ENCODE peak calls at places on chromosome 2, in four cellular contexts. One of them, this sample, is unnamed.

GRCh38 chr2:190999058-190999457 is 14.9 kb downstream of the STAT1 start:
- DNase-seq in GM12878: no peak
- DNase-seq in heart left ventricle: no peak
- DNase-seq in fibroblast of mammary gland: no peak
- DNase-seq in this sample: no peak

GRCh38 chr2:239225456-239225855 is 175.4 kb downstream of the HDAC4 start:
- DNase-seq in heart left ventricle: no peak
- DNase-seq in fibroblast of mammary gland: no peak
- DNase-seq in GM12878: no peak
- DNase-seq in this sample: no peak

GRCh38 chr2:230872151-230872967 is 7.6 kb downstream of the ITM2C start:
- DNase-seq in heart left ventricle: no peak
- DNase-seq in GM12878: no peak
- DNase-seq in fibroblast of mammary gland: no peak
- DNase-seq in this sample: no peak

GRCh38 chr2:28768952-28769351 is 17.3 kb downstream of the PPP1CB start:
- DNase-seq in fibroblast of mammary gland: no peak
- DNase-seq in heart left ventricle: no peak
- DNase-seq in GM12878: no peak
- DNase-seq in this sample: no peak

GRCh38 chr2:1022178-1022577 is 71.5 kb downstream of the SNTG2 start:
- DNase-seq in fibroblast of mammary gland: no peak
- DNase-seq in GM12878: no peak
- DNase-seq in heart left ventricle: no peak
- DNase-seq in this sample: no peak

GRCh38 chr2:196088209-196088608 is 19.6 kb upstream of the DNAH7 start:
- DNase-seq in heart left ventricle: no peak
- DNase-seq in fibroblast of mammary gland: peak
- DNase-seq in GM12878: no peak
- DNase-seq in this sample: peak

GRCh38 chr2:241870081-241870541 is 582 bp downstream of the RTP5 start:
- DNase-seq in GM12878: no peak
- DNase-seq in heart left ventricle: no peak
- DNase-seq in fibroblast of mammary gland: no peak
- DNase-seq in this sample: no peak

GRCh38 chr2:126907671-126908070 is 9.0 kb downstream of the TEX51 start:
- DNase-seq in fibroblast of mammary gland: no peak
- DNase-seq in GM12878: no peak
- DNase-seq in heart left ventricle: no peak
- DNase-seq in this sample: no peak

DNA sequence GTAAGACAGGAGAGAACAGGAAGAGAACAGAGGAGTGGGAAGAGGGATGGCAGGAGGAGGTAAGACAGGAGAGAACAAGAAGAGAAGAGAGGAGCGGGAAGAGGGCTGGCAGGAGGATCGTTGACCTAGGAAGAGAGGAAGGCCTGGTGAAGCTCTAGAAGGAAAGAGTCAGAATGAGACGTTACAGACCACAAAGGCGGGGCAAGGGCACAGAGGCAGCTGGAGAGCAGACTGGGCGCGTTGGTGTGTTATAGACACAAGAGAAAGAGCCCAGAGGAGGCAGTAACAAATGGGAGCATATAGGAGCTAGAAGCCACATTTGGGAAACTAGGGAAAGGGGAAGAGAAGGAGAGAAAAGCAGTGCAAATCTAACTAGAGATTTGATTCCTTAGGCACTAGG is 26.6 kb downstream of the PTRHD1 start:
- DNase-seq in GM12878: no peak
- DNase-seq in heart left ventricle: no peak
- DNase-seq in fibroblast of mammary gland: no peak
- DNase-seq in this sample: no peak
- H3K4me3 ChIP-seq in GM12878: no peak
- H3K4me3 ChIP-seq in heart left ventricle: no peak
- H3K4me3 ChIP-seq in fibroblast of mammary gland: no peak
- H3K4me3 ChIP-seq in this sample: no peak

GRCh38 chr2:64934530-64934929 is 54.7 kb upstream of the SLC1A4 start:
- DNase-seq in GM12878: no peak
- DNase-seq in fibroblast of mammary gland: no peak
- DNase-seq in heart left ventricle: no peak
- DNase-seq in this sample: no peak

GRCh38 chr2:64929329-64929728 is 59.9 kb upstream of the SLC1A4 start:
- DNase-seq in GM12878: no peak
- DNase-seq in heart left ventricle: no peak
- DNase-seq in fibroblast of mammary gland: no peak
- DNase-seq in this sample: no peak

GRCh38 chr2:64930159-64930558 is 59.0 kb upstream of the SLC1A4 start:
- DNase-seq in fibroblast of mammary gland: peak
- DNase-seq in GM12878: no peak
- DNase-seq in heart left ventricle: no peak
- DNase-seq in this sample: no peak

GRCh38 chr2:64932327-64933216 is 56.6 kb upstream of the SLC1A4 start:
- DNase-seq in GM12878: peak
- DNase-seq in fibroblast of mammary gland: no peak
- DNase-seq in heart left ventricle: no peak
- DNase-seq in this sample: no peak

GRCh38 chr2:64931536-64932326 is 57.5 kb upstream of the SLC1A4 start:
- DNase-seq in heart left ventricle: no peak
- DNase-seq in GM12878: no peak
- DNase-seq in fibroblast of mammary gland: no peak
- DNase-seq in this sample: no peak
- H3K4me3 ChIP-seq in heart left ventricle: no peak
- H3K4me3 ChIP-seq in GM12878: peak
- H3K4me3 ChIP-seq in fibroblast of mammary gland: no peak
- H3K4me3 ChIP-seq in this sample: no peak

GRCh38 chr2:11830708-11831301 is 84.4 kb downstream of the LPIN1 start:
- DNase-seq in heart left ventricle: peak
- DNase-seq in fibroblast of mammary gland: no peak
- DNase-seq in GM12878: no peak
- DNase-seq in this sample: no peak
- H3K4me3 ChIP-seq in heart left ventricle: peak
- H3K4me3 ChIP-seq in fibroblast of mammary gland: peak
- H3K4me3 ChIP-seq in GM12878: no peak
- H3K4me3 ChIP-seq in this sample: peak

GRCh38 chr2:36882532-36882931 is 83.8 kb downstream of the STRN start:
- DNase-seq in GM12878: no peak
- DNase-seq in heart left ventricle: no peak
- DNase-seq in fibroblast of mammary gland: no peak
- DNase-seq in this sample: no peak
- H3K4me3 ChIP-seq in GM12878: no peak
- H3K4me3 ChIP-seq in heart left ventricle: no peak
- H3K4me3 ChIP-seq in fibroblast of mammary gland: no peak
- H3K4me3 ChIP-seq in this sample: no peak

DNA sequence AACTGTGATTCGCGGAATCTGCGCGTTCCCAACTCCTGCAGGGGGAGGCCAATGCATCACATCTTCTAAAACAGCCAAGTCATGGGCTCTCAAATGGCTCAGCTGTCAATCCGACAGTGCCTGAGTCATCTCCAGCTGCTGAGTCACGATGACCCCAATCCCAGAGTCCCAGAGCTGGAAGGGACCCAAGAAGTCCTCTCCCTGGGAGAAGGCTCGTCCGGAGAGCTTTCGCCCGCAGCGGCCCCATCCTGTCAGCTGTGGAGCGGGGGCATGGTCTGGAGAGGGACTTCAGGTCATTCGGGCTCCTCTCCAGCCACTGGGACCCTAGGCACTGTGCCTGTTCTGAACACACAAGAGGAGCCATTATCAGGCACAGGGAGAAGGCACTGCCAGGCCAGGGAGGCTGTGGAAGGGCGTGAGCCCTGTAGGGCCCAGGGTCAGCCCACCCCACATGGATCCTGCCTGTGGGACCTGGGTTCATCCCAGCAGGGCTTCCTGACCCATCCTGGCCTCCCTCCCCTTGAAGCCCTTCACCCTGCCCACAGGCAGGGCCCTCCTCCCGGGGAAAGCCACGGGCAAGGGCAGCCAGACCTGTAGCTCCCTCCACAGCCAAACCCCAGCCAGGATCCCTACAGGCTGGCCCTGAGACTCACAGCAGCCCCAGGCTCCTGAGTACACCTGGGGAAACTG is 47.6 kb upstream of the GPC1 start:
- DNase-seq in heart left ventricle: peak
- DNase-seq in GM12878: no peak
- DNase-seq in fibroblast of mammary gland: peak
- DNase-seq in this sample: peak
- H3K4me3 ChIP-seq in heart left ventricle: no peak
- H3K4me3 ChIP-seq in GM12878: no peak
- H3K4me3 ChIP-seq in fibroblast of mammary gland: no peak
- H3K4me3 ChIP-seq in this sample: no peak

DNA sequence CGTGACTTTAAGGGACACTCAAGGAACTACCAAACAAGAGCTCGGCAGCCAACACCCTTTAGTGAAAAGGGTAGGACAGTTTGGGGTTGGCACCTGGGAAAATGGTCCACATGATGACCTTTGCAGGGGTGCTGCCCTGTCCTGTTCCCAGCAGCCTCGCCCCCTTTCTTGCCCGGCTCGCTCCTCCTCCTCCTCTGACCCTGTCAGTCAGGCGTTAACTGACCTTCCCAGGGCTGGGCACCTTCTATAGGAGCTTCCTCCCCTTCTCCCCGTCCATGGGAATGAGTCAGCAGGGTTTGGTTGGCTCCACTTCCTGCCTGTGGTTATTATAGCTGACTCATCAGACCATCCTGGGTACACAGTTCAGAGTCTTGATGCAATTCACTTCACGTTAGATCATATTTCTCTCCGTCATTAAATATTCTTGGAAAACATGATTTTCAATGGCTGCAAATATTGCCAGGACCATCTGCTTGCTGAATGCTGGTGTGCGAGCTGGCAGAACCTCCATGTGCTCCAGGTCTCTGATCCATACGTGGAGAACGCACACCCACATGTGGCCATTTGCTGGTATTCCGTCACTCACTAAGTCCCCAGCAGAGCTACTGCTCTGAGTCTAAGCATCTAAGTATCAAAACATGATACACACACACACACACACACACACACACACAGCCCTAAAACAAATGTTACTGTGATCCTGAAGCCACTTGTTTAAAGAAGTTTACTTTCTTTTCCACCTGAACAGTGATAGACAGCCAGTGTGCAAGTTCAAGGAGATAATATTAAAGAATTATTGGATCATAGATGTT is 185.0 kb downstream of the ANAPC1 start:
- DNase-seq in fibroblast of mammary gland: peak
- DNase-seq in GM12878: no peak
- DNase-seq in heart left ventricle: peak
- DNase-seq in this sample: peak
- H3K4me3 ChIP-seq in fibroblast of mammary gland: no peak
- H3K4me3 ChIP-seq in GM12878: no peak
- H3K4me3 ChIP-seq in heart left ventricle: no peak
- H3K4me3 ChIP-seq in this sample: no peak

DNA sequence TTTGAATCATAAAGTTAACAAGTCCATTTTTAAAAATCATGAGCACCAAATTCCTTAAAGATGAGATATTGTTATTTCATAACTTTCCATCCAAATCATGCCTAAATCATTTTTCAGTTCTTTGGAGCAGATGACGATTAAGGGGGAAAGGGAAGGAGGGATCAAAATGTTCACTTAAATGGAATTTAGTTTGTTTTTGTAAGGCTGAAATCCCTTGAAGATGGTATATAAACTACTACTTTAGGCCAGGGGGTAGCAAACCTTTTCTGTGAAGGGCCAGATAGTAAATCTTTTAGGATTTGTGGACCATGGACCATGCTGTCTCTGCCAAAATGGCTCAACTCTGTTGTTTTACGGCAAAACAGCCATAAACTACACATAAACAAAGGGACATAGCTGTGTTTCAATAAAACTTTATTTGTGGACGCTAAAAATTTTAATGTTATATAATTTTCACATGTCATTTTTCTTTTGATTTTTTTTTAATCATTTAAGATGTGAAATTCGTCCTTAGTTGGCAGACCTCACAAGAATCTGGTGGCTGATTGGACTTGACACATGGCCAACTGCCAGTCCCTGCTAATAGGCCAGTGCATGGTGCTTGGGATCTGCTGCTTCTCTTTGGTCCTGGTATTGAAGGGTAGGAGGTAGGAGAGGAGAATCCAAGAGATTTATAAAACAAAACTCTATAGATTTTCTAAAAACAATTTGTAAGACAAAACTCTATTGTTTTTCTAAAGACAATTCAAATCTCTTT is 52.0 kb upstream of the RTN4 start:
- DNase-seq in heart left ventricle: no peak
- DNase-seq in GM12878: no peak
- DNase-seq in fibroblast of mammary gland: peak
- DNase-seq in this sample: peak
- H3K4me3 ChIP-seq in heart left ventricle: no peak
- H3K4me3 ChIP-seq in GM12878: no peak
- H3K4me3 ChIP-seq in fibroblast of mammary gland: no peak
- H3K4me3 ChIP-seq in this sample: no peak

GRCh38 chr2:216370961-216371633 is 1.2 kb downstream of the MARCHF4 start:
- DNase-seq in fibroblast of mammary gland: no peak
- DNase-seq in heart left ventricle: no peak
- DNase-seq in GM12878: no peak
- DNase-seq in this sample: no peak
- H3K4me3 ChIP-seq in fibroblast of mammary gland: peak
- H3K4me3 ChIP-seq in heart left ventricle: peak
- H3K4me3 ChIP-seq in GM12878: no peak
- H3K4me3 ChIP-seq in this sample: peak

DNA sequence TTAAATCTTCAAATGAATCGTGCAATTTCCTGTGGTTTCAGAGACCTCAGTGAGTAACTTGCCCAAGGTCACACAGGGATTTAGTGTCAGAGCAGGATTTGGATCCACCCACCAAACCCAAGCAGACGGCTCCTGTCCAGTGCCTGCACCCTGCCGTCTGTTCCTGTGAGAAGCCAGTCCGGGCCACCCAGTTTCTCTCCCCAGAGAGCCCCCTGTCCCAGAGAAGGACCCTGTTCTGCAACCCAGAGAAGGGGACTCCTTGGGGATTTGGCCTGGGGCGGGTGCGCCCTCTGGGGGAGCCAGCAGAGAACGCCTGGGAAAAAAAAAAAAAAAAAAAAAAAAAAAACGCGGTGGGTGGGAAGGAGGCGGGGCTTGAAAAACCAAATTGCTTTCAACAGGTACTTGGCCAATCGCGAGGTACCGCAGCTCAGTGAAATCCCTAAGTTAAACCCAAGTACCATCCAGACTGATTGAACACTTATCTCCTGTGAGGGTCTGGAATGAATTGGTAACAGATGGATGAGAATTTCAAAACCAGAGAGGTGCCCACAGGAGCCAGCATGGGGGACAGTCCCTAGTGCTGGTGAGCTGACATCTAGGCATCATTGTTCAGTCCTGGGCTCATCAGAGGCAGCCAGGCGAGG is 30.9 kb upstream of the REEP1 start:
- DNase-seq in GM12878: no peak
- DNase-seq in heart left ventricle: no peak
- DNase-seq in fibroblast of mammary gland: peak
- DNase-seq in this sample: peak
- H3K4me3 ChIP-seq in GM12878: no peak
- H3K4me3 ChIP-seq in heart left ventricle: no peak
- H3K4me3 ChIP-seq in fibroblast of mammary gland: no peak
- H3K4me3 ChIP-seq in this sample: peak

GRCh38 chr2:134717706-134718094 is 1.1 kb downstream of the TMEM163 start:
- DNase-seq in fibroblast of mammary gland: no peak
- DNase-seq in heart left ventricle: no peak
- DNase-seq in GM12878: no peak
- DNase-seq in this sample: no peak
- H3K4me3 ChIP-seq in fibroblast of mammary gland: no peak
- H3K4me3 ChIP-seq in heart left ventricle: peak
- H3K4me3 ChIP-seq in GM12878: no peak
- H3K4me3 ChIP-seq in this sample: no peak